ENCODE peak calls at places on chromosomes 1 and 21, in four cellular contexts. One of them, this sample, is unnamed.

GRCh38 chr1:226653311-226653921 is 85.7 kb downstream of the ITPKB start:
- DNase-seq in PC-9: no peak
- DNase-seq in lung: no peak
- DNase-seq in tibial nerve: no peak
- DNase-seq in this sample: no peak

GRCh38 chr1:67942269-67942668 is 108.2 kb downstream of the DIRAS3 start:
- DNase-seq in PC-9: no peak
- DNase-seq in lung: no peak
- DNase-seq in tibial nerve: no peak
- DNase-seq in this sample: no peak

GRCh38 chr1:173295995-173296394 is 88.9 kb upstream of the TNFSF4 start:
- DNase-seq in PC-9: no peak
- DNase-seq in lung: no peak
- DNase-seq in tibial nerve: no peak
- DNase-seq in this sample: no peak

GRCh38 chr21:45592208-45592619 is 50.0 kb upstream of the SLC19A1 start:
- DNase-seq in PC-9: no peak
- DNase-seq in lung: no peak
- DNase-seq in tibial nerve: no peak
- DNase-seq in this sample: no peak

GRCh38 chr1:102434421-102434820 is 437.7 kb upstream of the OLFM3 start:
- DNase-seq in PC-9: no peak
- DNase-seq in lung: no peak
- DNase-seq in tibial nerve: no peak
- DNase-seq in this sample: no peak

GRCh38 chr1:177864530-177865305 is 105.1 kb downstream of the SEC16B start:
- DNase-seq in PC-9: no peak
- DNase-seq in lung: no peak
- DNase-seq in tibial nerve: no peak
- DNase-seq in this sample: no peak

GRCh38 chr1:67825596-67825995 is 7.7 kb downstream of the GNG12 start:
- DNase-seq in PC-9: no peak
- DNase-seq in lung: no peak
- DNase-seq in tibial nerve: no peak
- DNase-seq in this sample: no peak

GRCh38 chr1:43653339-43653738 is 3.4 kb downstream of the KDM4A start:
- DNase-seq in PC-9: no peak
- DNase-seq in lung: no peak
- DNase-seq in tibial nerve: no peak
- DNase-seq in this sample: no peak

GRCh38 chr1:69737527-69738176 is 169.9 kb downstream of the LRRC7 start:
- DNase-seq in PC-9: peak; percentile 40
- DNase-seq in lung: peak; percentile 34
- DNase-seq in tibial nerve: no peak
- DNase-seq in this sample: peak; percentile 27

GRCh38 chr1:198660341-198661056 is 21.7 kb downstream of the PTPRC start:
- DNase-seq in PC-9: no peak
- DNase-seq in lung: no peak
- DNase-seq in tibial nerve: no peak
- DNase-seq in this sample: no peak

GRCh38 chr1:52747450-52747849 is 21.2 kb downstream of the ZYG11B start:
- DNase-seq in PC-9: no peak
- DNase-seq in lung: no peak
- DNase-seq in tibial nerve: no peak
- DNase-seq in this sample: no peak

GRCh38 chr1:64982134-64982533 is 15.8 kb upstream of the JAK1 start:
- DNase-seq in PC-9: no peak
- DNase-seq in lung: no peak
- DNase-seq in tibial nerve: no peak
- DNase-seq in this sample: no peak

GRCh38 chr1:45566722-45567121 is 16.1 kb downstream of the AKR1A1 start:
- DNase-seq in PC-9: no peak
- DNase-seq in lung: peak; percentile 46
- DNase-seq in tibial nerve: peak; percentile 23
- DNase-seq in this sample: peak; percentile 24

GRCh38 chr21:43270800-43271261 is 102.0 kb downstream of the CRYAA start:
- DNase-seq in PC-9: no peak
- DNase-seq in lung: no peak
- DNase-seq in tibial nerve: no peak
- DNase-seq in this sample: no peak

GRCh38 chr1:171226757-171227370 is 21.4 kb upstream of the FMO1 start:
- DNase-seq in PC-9: no peak
- DNase-seq in lung: peak; percentile 51
- DNase-seq in tibial nerve: no peak
- DNase-seq in this sample: peak; percentile 48

GRCh38 chr1:44489481-44489880 is 84.4 kb downstream of the RNF220 start:
- DNase-seq in PC-9: no peak
- DNase-seq in lung: no peak
- DNase-seq in tibial nerve: no peak
- DNase-seq in this sample: no peak

GRCh38 chr21:29078884-29079765 is 5.7 kb upstream of the CCT8 start:
- DNase-seq in PC-9: no peak
- DNase-seq in lung: peak; percentile 37
- DNase-seq in tibial nerve: no peak
- DNase-seq in this sample: peak; percentile 29

GRCh38 chr1:5850503-5850902 is 141.7 kb downstream of the NPHP4 start:
- DNase-seq in PC-9: no peak
- DNase-seq in lung: no peak
- DNase-seq in tibial nerve: no peak
- DNase-seq in this sample: no peak

GRCh38 chr1:229230893-229231753 is 39.8 kb upstream of the RAB4A start:
- DNase-seq in PC-9: peak; percentile 76
- DNase-seq in lung: no peak
- DNase-seq in tibial nerve: no peak
- DNase-seq in this sample: no peak

GRCh38 chr1:52904590-52905375 is 16.8 kb downstream of the ECHDC2 start:
- DNase-seq in PC-9: no peak
- DNase-seq in lung: no peak
- DNase-seq in tibial nerve: no peak
- DNase-seq in this sample: no peak

DNA sequence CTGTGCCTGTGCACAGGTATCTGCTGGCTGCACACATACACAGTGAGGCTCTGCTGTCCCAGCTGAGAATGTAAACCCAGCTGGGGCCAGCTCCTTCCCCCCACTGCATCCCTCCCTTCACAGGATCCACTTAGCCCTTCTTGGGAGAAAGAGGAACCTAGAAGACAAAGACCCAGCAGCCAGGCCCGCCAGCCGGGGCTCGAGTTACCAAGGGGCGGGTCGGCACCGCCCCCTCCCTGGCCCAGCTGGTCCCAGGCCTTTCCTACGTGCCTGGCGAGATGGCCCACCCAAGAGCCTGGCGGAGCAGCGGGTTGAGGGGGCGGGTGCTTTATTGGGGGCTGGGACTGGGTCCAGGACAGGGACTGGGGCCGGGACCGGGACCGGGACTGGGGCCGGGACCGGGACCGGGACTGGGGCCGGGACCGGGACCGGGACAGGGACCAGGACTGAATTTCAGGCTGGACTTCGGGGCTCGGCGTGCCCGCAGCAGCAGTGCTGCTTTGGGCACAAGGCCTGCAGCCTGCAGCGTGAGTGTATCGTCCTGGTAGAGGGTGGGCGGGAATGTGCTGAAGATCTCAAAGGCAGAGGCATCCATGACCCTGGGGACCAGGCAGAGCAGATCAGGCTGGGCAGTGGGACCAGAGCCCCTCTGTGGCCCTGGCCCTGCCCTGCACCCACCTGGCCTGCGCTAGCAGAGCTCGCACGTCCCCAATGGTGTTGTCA is 2.2 kb downstream of the SH3BGRL3 start:
- DNase-seq in PC-9: no peak
- DNase-seq in lung: no peak
- DNase-seq in tibial nerve: no peak
- DNase-seq in this sample: peak; percentile 35
- H3K4me1 ChIP-seq in PC-9: peaks cover 39% of the 10 kb centered on the region
- H3K4me1 ChIP-seq in lung: peaks cover 17% of the 10 kb centered on the region
- H3K4me1 ChIP-seq in tibial nerve: no peaks in the 10 kb centered on the region
- H3K4me1 ChIP-seq in this sample: peaks cover 14% of the 10 kb centered on the region

DNA sequence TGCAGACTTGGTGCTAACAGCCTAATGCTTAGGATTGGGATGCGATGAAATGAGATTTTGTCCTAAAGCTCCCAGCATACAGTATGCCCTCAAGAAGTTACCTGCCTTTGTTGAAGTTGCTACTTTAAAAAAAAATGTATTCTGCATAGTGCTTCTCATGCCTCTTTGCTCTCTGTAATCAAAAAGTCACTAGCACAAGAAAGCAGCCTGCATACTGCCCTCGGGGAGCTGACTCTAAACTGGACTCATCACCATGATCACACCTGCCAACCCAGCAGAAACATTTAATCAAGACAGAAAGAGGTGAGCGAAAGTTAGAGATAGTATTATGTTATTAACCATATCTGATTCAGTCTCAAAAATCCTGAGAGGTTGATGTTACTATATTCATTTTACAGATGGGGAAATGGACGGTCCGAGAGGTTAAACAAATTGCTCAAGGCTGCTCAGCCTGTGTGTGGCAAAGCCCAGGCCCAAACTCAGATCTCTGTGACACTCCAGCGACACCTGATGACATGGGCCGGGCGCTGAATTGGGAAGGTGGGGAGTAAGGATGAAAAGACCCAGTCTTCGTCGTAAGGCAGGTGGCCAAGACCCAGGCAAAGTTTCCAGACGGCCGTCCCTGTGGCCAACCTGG is 1.1 kb downstream of the BATF3 start:
- DNase-seq in PC-9: no peak
- DNase-seq in lung: no peak
- DNase-seq in tibial nerve: no peak
- DNase-seq in this sample: peak; percentile 25
- H3K27me3 ChIP-seq in PC-9: peaks cover 52% of the 10 kb centered on the region
- H3K27me3 ChIP-seq in lung: peaks cover 3% of the 10 kb centered on the region
- H3K27me3 ChIP-seq in tibial nerve: no peaks in the 10 kb centered on the region
- H3K27me3 ChIP-seq in this sample: peaks cover 44% of the 10 kb centered on the region

DNA sequence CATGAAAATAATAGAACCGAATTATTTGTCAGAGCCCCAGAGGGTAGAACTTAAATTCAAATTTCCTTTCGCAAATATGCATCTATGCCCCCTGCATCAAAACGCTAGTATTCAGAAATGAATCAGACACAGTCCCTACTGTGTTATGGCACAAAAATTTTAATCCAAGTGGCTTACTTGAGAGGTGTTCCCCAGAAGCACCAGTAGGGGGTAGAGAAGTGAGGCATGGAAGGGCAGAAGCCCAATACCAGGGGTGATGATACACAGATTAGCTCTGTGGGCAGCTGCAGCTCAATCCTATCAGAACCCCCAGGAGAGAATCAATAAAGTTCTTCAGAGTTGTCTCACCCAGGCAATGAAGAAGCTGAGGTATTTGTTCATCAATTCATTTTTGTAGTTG is 342.2 kb downstream of the OMA1 start:
- DNase-seq in PC-9: no peak
- DNase-seq in lung: no peak
- DNase-seq in tibial nerve: no peak
- DNase-seq in this sample: no peak
- TF ChIP-seq CTCF in PC-9: peak; percentile 28
- TF ChIP-seq CTCF in lung: no peak
- TF ChIP-seq CTCF in tibial nerve: no peak
- TF ChIP-seq CTCF in this sample: no peak

DNA sequence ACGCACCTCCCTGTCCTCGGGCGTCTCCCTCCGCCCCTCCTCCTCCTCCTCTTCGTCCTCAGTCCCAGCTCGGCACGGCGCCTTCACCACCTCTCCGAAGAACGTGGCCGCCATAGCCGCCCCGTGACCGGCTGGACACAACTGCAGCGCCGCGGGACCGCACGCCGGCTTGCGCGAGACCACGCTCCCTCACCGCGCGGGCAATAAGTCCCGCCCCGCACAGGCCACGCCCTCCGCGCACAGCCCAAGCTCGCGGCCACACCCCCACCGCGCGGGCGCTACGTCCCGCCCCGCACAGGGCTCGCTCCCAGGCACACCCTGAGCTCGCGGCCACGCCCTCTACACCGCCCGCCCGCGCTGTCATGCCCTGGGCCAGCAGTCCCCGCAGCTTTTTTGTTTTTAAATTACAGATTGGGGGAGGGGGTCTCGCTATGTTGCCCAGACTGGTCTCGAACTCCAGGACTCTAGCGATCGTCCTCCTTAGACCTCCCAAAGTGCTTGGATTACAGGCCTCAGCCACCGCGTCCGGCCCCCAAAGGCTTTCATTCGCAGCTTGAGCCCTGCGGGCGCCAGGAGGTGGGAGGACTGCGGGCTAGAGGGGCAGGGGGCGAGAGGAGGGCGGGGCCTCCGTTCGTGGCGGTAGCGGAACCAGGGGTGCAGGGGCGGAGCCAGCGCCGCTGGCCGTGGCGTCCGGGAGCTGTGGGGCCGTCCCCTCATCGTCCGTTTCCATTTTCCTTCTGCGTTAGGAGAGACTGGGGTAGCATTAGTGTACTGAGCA is at the start of gene PSMG1:
- DNase-seq in PC-9: peak; percentile 73
- DNase-seq in lung: peak; percentile 95
- DNase-seq in tibial nerve: peak; percentile 91
- DNase-seq in this sample: peak; percentile 96
- H3K4me1 ChIP-seq in PC-9: peaks cover 9% of the 10 kb centered on the region
- H3K4me1 ChIP-seq in lung: peaks cover 8% of the 10 kb centered on the region
- H3K4me1 ChIP-seq in tibial nerve: no peaks in the 10 kb centered on the region
- H3K4me1 ChIP-seq in this sample: peaks cover 5% of the 10 kb centered on the region

DNA sequence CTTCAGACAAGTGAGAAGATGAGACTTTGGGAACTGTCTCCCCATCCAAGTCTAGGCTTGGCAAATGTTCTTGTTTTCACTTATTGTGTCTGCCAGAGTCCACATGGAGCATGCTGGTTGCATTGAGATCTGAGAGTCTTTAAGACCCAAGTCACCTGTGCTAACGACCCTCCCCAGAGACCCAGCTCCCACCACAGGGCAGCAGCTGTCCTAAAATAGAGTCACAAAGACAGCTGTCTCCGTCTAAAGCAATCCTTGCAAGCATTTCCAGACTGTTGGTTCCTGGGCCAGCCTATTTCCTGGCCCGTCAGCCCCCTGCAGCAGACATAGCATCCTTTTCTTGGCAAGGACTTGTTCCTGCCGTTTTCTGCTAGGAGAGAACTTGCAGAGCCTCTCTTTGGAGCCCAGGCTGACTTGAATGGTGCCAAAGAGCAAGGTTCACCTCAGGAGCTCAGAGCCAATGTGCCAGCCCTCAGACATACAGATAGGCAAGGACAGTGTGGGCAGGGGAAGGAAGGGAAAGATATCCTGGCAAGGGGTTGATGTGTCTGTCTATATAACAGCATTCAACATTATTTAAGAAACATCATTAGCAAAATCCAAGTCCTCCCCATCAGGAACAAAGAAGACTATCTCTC is 1.8 kb upstream of the CNTN2 start:
- DNase-seq in PC-9: no peak
- DNase-seq in lung: no peak
- DNase-seq in tibial nerve: no peak
- DNase-seq in this sample: no peak
- H3K27me3 ChIP-seq in PC-9: peaks cover 98% of the 10 kb centered on the region
- H3K27me3 ChIP-seq in lung: peaks cover 16% of the 10 kb centered on the region
- H3K27me3 ChIP-seq in tibial nerve: peaks cover 27% of the 10 kb centered on the region
- H3K27me3 ChIP-seq in this sample: peaks cover 25% of the 10 kb centered on the region

DNA sequence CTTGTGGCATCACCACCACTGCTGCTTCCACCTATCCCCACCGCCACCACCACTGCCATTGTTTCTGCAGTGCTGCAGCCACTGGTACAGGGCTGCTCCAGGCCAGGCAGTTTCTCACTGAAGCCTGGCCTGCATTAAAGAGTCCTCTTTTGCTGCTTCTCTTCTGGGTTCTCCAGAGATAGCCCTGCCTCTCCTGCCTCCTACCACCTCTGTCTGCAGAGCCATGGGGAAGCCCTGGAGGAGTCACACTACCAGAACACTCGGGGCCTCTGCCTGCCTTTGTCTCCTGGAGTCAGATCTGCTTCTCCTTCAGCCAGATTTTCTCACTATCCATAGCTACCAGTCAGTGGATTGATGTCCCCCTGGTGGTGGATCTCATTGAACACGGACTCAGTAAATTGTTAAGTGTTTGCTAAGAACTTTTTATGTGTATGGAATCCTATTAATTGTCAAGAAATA is 37.7 kb upstream of the DDAH1 start:
- DNase-seq in PC-9: peak; percentile 67
- DNase-seq in lung: peak; percentile 61
- DNase-seq in tibial nerve: peak; percentile 17
- DNase-seq in this sample: peak; percentile 65
- TF ChIP-seq CTCF in PC-9: peak; percentile 84
- TF ChIP-seq CTCF in lung: peak; percentile 23
- TF ChIP-seq CTCF in tibial nerve: peak; percentile 43
- TF ChIP-seq CTCF in this sample: peak; percentile 52